ENCODE peak calls at places on chromosomes 13 and 19, in ten cellular contexts. One of them, this sample, is unnamed.

GRCh38 chr13:33150146-33150545 is 133.9 kb downstream of the KL start:
- DNase-seq in effector CD4-positive, alpha-beta T cell: no peak
- DNase-seq in Peyer's patch: no peak
- DNase-seq in HT-29: peak
- DNase-seq in fibroblast of villous mesenchyme: peak
- DNase-seq in stimulated activated naive CD4-positive, alpha-beta T cell: no peak
- DNase-seq in activated CD4-positive, alpha-beta T cell treated with anti-CD3 and anti-CD28 coated beads, Interleukin-2, amount 10 ng/mL, durations not matched to agents 7 days and 5 days: no peak
- DNase-seq in activated T-helper 9 cell treated with anti-CD3 and anti-CD28 coated beads, Interleukin-2, amount 50 U/mL, for 16 hours: no peak
- DNase-seq in RWPE1: no peak
- DNase-seq in anterior cingulate cortex: no peak
- DNase-seq in this sample: no peak

GRCh38 chr19:5621945-5622464 is 571 bp downstream of the SAFB2 start:
- DNase-seq in effector CD4-positive, alpha-beta T cell: no peak
- DNase-seq in Peyer's patch: no peak
- DNase-seq in HT-29: no peak
- DNase-seq in fibroblast of villous mesenchyme: no peak
- DNase-seq in stimulated activated naive CD4-positive, alpha-beta T cell: no peak
- DNase-seq in activated CD4-positive, alpha-beta T cell treated with anti-CD3 and anti-CD28 coated beads, Interleukin-2, amount 10 ng/mL, durations not matched to agents 7 days and 5 days: peak
- DNase-seq in activated T-helper 9 cell treated with anti-CD3 and anti-CD28 coated beads, Interleukin-2, amount 50 U/mL, for 16 hours: no peak
- DNase-seq in RWPE1: no peak
- DNase-seq in anterior cingulate cortex: no peak
- DNase-seq in this sample: no peak

GRCh38 chr13:22061371-22061805 is 390.5 kb downstream of the FGF9 start:
- DNase-seq in effector CD4-positive, alpha-beta T cell: peak
- DNase-seq in Peyer's patch: no peak
- DNase-seq in HT-29: no peak
- DNase-seq in fibroblast of villous mesenchyme: no peak
- DNase-seq in stimulated activated naive CD4-positive, alpha-beta T cell: no peak
- DNase-seq in activated CD4-positive, alpha-beta T cell treated with anti-CD3 and anti-CD28 coated beads, Interleukin-2, amount 10 ng/mL, durations not matched to agents 7 days and 5 days: peak
- DNase-seq in activated T-helper 9 cell treated with anti-CD3 and anti-CD28 coated beads, Interleukin-2, amount 50 U/mL, for 16 hours: peak
- DNase-seq in RWPE1: no peak
- DNase-seq in anterior cingulate cortex: no peak
- DNase-seq in this sample: no peak

GRCh38 chr13:90594694-90595093 is 752.8 kb upstream of the MIR17HG start:
- DNase-seq in effector CD4-positive, alpha-beta T cell: no peak
- DNase-seq in Peyer's patch: no peak
- DNase-seq in HT-29: no peak
- DNase-seq in fibroblast of villous mesenchyme: peak
- DNase-seq in stimulated activated naive CD4-positive, alpha-beta T cell: no peak
- DNase-seq in activated CD4-positive, alpha-beta T cell treated with anti-CD3 and anti-CD28 coated beads, Interleukin-2, amount 10 ng/mL, durations not matched to agents 7 days and 5 days: no peak
- DNase-seq in activated T-helper 9 cell treated with anti-CD3 and anti-CD28 coated beads, Interleukin-2, amount 50 U/mL, for 16 hours: no peak
- DNase-seq in RWPE1: peak
- DNase-seq in anterior cingulate cortex: no peak
- DNase-seq in this sample: no peak

GRCh38 chr13:40161931-40162330 is 504.5 kb downstream of the FOXO1 start:
- DNase-seq in effector CD4-positive, alpha-beta T cell: no peak
- DNase-seq in Peyer's patch: no peak
- DNase-seq in HT-29: no peak
- DNase-seq in fibroblast of villous mesenchyme: no peak
- DNase-seq in stimulated activated naive CD4-positive, alpha-beta T cell: no peak
- DNase-seq in activated CD4-positive, alpha-beta T cell treated with anti-CD3 and anti-CD28 coated beads, Interleukin-2, amount 10 ng/mL, durations not matched to agents 7 days and 5 days: no peak
- DNase-seq in activated T-helper 9 cell treated with anti-CD3 and anti-CD28 coated beads, Interleukin-2, amount 50 U/mL, for 16 hours: no peak
- DNase-seq in RWPE1: no peak
- DNase-seq in anterior cingulate cortex: no peak
- DNase-seq in this sample: no peak

GRCh38 chr19:22606954-22607652 is 27.0 kb upstream of the ZNF492 start:
- DNase-seq in effector CD4-positive, alpha-beta T cell: no peak
- DNase-seq in Peyer's patch: no peak
- DNase-seq in HT-29: no peak
- DNase-seq in fibroblast of villous mesenchyme: no peak
- DNase-seq in stimulated activated naive CD4-positive, alpha-beta T cell: no peak
- DNase-seq in activated CD4-positive, alpha-beta T cell treated with anti-CD3 and anti-CD28 coated beads, Interleukin-2, amount 10 ng/mL, durations not matched to agents 7 days and 5 days: no peak
- DNase-seq in activated T-helper 9 cell treated with anti-CD3 and anti-CD28 coated beads, Interleukin-2, amount 50 U/mL, for 16 hours: no peak
- DNase-seq in RWPE1: no peak
- DNase-seq in anterior cingulate cortex: no peak
- DNase-seq in this sample: no peak

GRCh38 chr13:44224433-44225149 is 149.0 kb upstream of the SERP2 start:
- DNase-seq in effector CD4-positive, alpha-beta T cell: no peak
- DNase-seq in Peyer's patch: no peak
- DNase-seq in HT-29: no peak
- DNase-seq in fibroblast of villous mesenchyme: no peak
- DNase-seq in stimulated activated naive CD4-positive, alpha-beta T cell: no peak
- DNase-seq in activated CD4-positive, alpha-beta T cell treated with anti-CD3 and anti-CD28 coated beads, Interleukin-2, amount 10 ng/mL, durations not matched to agents 7 days and 5 days: no peak
- DNase-seq in activated T-helper 9 cell treated with anti-CD3 and anti-CD28 coated beads, Interleukin-2, amount 50 U/mL, for 16 hours: no peak
- DNase-seq in RWPE1: no peak
- DNase-seq in anterior cingulate cortex: no peak
- DNase-seq in this sample: no peak

GRCh38 chr19:16638666-16639065 is 10.7 kb upstream of the MED26 start:
- DNase-seq in effector CD4-positive, alpha-beta T cell: no peak
- DNase-seq in Peyer's patch: no peak
- DNase-seq in HT-29: no peak
- DNase-seq in fibroblast of villous mesenchyme: no peak
- DNase-seq in stimulated activated naive CD4-positive, alpha-beta T cell: no peak
- DNase-seq in activated CD4-positive, alpha-beta T cell treated with anti-CD3 and anti-CD28 coated beads, Interleukin-2, amount 10 ng/mL, durations not matched to agents 7 days and 5 days: no peak
- DNase-seq in activated T-helper 9 cell treated with anti-CD3 and anti-CD28 coated beads, Interleukin-2, amount 50 U/mL, for 16 hours: no peak
- DNase-seq in RWPE1: no peak
- DNase-seq in anterior cingulate cortex: no peak
- DNase-seq in this sample: no peak

GRCh38 chr13:73299787-73300186 is 241.0 kb downstream of the KLF5 start:
- DNase-seq in effector CD4-positive, alpha-beta T cell: no peak
- DNase-seq in Peyer's patch: no peak
- DNase-seq in HT-29: no peak
- DNase-seq in fibroblast of villous mesenchyme: no peak
- DNase-seq in stimulated activated naive CD4-positive, alpha-beta T cell: no peak
- DNase-seq in activated CD4-positive, alpha-beta T cell treated with anti-CD3 and anti-CD28 coated beads, Interleukin-2, amount 10 ng/mL, durations not matched to agents 7 days and 5 days: no peak
- DNase-seq in activated T-helper 9 cell treated with anti-CD3 and anti-CD28 coated beads, Interleukin-2, amount 50 U/mL, for 16 hours: no peak
- DNase-seq in RWPE1: no peak
- DNase-seq in anterior cingulate cortex: no peak
- DNase-seq in this sample: no peak

GRCh38 chr19:29583196-29584006 is 22.7 kb upstream of the POP4 start:
- DNase-seq in effector CD4-positive, alpha-beta T cell: no peak
- DNase-seq in Peyer's patch: no peak
- DNase-seq in HT-29: no peak
- DNase-seq in fibroblast of villous mesenchyme: no peak
- DNase-seq in stimulated activated naive CD4-positive, alpha-beta T cell: no peak
- DNase-seq in activated CD4-positive, alpha-beta T cell treated with anti-CD3 and anti-CD28 coated beads, Interleukin-2, amount 10 ng/mL, durations not matched to agents 7 days and 5 days: no peak
- DNase-seq in activated T-helper 9 cell treated with anti-CD3 and anti-CD28 coated beads, Interleukin-2, amount 50 U/mL, for 16 hours: no peak
- DNase-seq in RWPE1: peak
- DNase-seq in anterior cingulate cortex: no peak
- DNase-seq in this sample: no peak

GRCh38 chr13:25847635-25848616 is 203.9 kb downstream of the SHISA2 start:
- DNase-seq in effector CD4-positive, alpha-beta T cell: no peak
- DNase-seq in Peyer's patch: no peak
- DNase-seq in HT-29: no peak
- DNase-seq in fibroblast of villous mesenchyme: no peak
- DNase-seq in stimulated activated naive CD4-positive, alpha-beta T cell: no peak
- DNase-seq in activated CD4-positive, alpha-beta T cell treated with anti-CD3 and anti-CD28 coated beads, Interleukin-2, amount 10 ng/mL, durations not matched to agents 7 days and 5 days: no peak
- DNase-seq in activated T-helper 9 cell treated with anti-CD3 and anti-CD28 coated beads, Interleukin-2, amount 50 U/mL, for 16 hours: no peak
- DNase-seq in RWPE1: no peak
- DNase-seq in anterior cingulate cortex: no peak
- DNase-seq in this sample: no peak

GRCh38 chr19:42693760-42694350 is 46.4 kb downstream of the PSG3 start:
- DNase-seq in effector CD4-positive, alpha-beta T cell: no peak
- DNase-seq in Peyer's patch: no peak
- DNase-seq in HT-29: peak
- DNase-seq in fibroblast of villous mesenchyme: peak
- DNase-seq in stimulated activated naive CD4-positive, alpha-beta T cell: no peak
- DNase-seq in activated CD4-positive, alpha-beta T cell treated with anti-CD3 and anti-CD28 coated beads, Interleukin-2, amount 10 ng/mL, durations not matched to agents 7 days and 5 days: no peak
- DNase-seq in activated T-helper 9 cell treated with anti-CD3 and anti-CD28 coated beads, Interleukin-2, amount 50 U/mL, for 16 hours: no peak
- DNase-seq in RWPE1: peak
- DNase-seq in anterior cingulate cortex: no peak
- DNase-seq in this sample: no peak

GRCh38 chr19:18208098-18208951 is 4.5 kb upstream of the RAB3A start:
- DNase-seq in effector CD4-positive, alpha-beta T cell: peak
- DNase-seq in Peyer's patch: peak
- DNase-seq in HT-29: no peak
- DNase-seq in fibroblast of villous mesenchyme: peak
- DNase-seq in stimulated activated naive CD4-positive, alpha-beta T cell: peak
- DNase-seq in activated CD4-positive, alpha-beta T cell treated with anti-CD3 and anti-CD28 coated beads, Interleukin-2, amount 10 ng/mL, durations not matched to agents 7 days and 5 days: peak
- DNase-seq in activated T-helper 9 cell treated with anti-CD3 and anti-CD28 coated beads, Interleukin-2, amount 50 U/mL, for 16 hours: no peak
- DNase-seq in RWPE1: no peak
- DNase-seq in anterior cingulate cortex: no peak
- DNase-seq in this sample: no peak

GRCh38 chr19:47075941-47076340 is 27.5 kb upstream of the TMEM160 start:
- DNase-seq in effector CD4-positive, alpha-beta T cell: no peak
- DNase-seq in Peyer's patch: no peak
- DNase-seq in HT-29: no peak
- DNase-seq in fibroblast of villous mesenchyme: no peak
- DNase-seq in stimulated activated naive CD4-positive, alpha-beta T cell: no peak
- DNase-seq in activated CD4-positive, alpha-beta T cell treated with anti-CD3 and anti-CD28 coated beads, Interleukin-2, amount 10 ng/mL, durations not matched to agents 7 days and 5 days: no peak
- DNase-seq in activated T-helper 9 cell treated with anti-CD3 and anti-CD28 coated beads, Interleukin-2, amount 50 U/mL, for 16 hours: no peak
- DNase-seq in RWPE1: no peak
- DNase-seq in anterior cingulate cortex: no peak
- DNase-seq in this sample: no peak

GRCh38 chr19:1863308-1863637 is at the start of gene KLF16:
- DNase-seq in effector CD4-positive, alpha-beta T cell: no peak
- DNase-seq in Peyer's patch: no peak
- DNase-seq in HT-29: no peak
- DNase-seq in fibroblast of villous mesenchyme: no peak
- DNase-seq in stimulated activated naive CD4-positive, alpha-beta T cell: no peak
- DNase-seq in activated CD4-positive, alpha-beta T cell treated with anti-CD3 and anti-CD28 coated beads, Interleukin-2, amount 10 ng/mL, durations not matched to agents 7 days and 5 days: no peak
- DNase-seq in activated T-helper 9 cell treated with anti-CD3 and anti-CD28 coated beads, Interleukin-2, amount 50 U/mL, for 16 hours: no peak
- DNase-seq in RWPE1: no peak
- DNase-seq in anterior cingulate cortex: no peak
- DNase-seq in this sample: no peak

GRCh38 chr13:49627831-49628652 is at the start of gene ARL11:
- DNase-seq in effector CD4-positive, alpha-beta T cell: peak
- DNase-seq in Peyer's patch: peak
- DNase-seq in HT-29: no peak
- DNase-seq in fibroblast of villous mesenchyme: no peak
- DNase-seq in stimulated activated naive CD4-positive, alpha-beta T cell: peak
- DNase-seq in activated CD4-positive, alpha-beta T cell treated with anti-CD3 and anti-CD28 coated beads, Interleukin-2, amount 10 ng/mL, durations not matched to agents 7 days and 5 days: peak
- DNase-seq in activated T-helper 9 cell treated with anti-CD3 and anti-CD28 coated beads, Interleukin-2, amount 50 U/mL, for 16 hours: peak
- DNase-seq in RWPE1: peak
- DNase-seq in anterior cingulate cortex: no peak
- DNase-seq in this sample: no peak

GRCh38 chr19:6238643-6239281 is 41.0 kb downstream of the MLLT1 start:
- DNase-seq in effector CD4-positive, alpha-beta T cell: no peak
- DNase-seq in Peyer's patch: peak
- DNase-seq in HT-29: no peak
- DNase-seq in fibroblast of villous mesenchyme: no peak
- DNase-seq in stimulated activated naive CD4-positive, alpha-beta T cell: no peak
- DNase-seq in activated CD4-positive, alpha-beta T cell treated with anti-CD3 and anti-CD28 coated beads, Interleukin-2, amount 10 ng/mL, durations not matched to agents 7 days and 5 days: no peak
- DNase-seq in activated T-helper 9 cell treated with anti-CD3 and anti-CD28 coated beads, Interleukin-2, amount 50 U/mL, for 16 hours: no peak
- DNase-seq in RWPE1: peak
- DNase-seq in anterior cingulate cortex: no peak
- DNase-seq in this sample: no peak

GRCh38 chr19:55641376-55642152 is 762 bp downstream of the ZNF580 start:
- DNase-seq in effector CD4-positive, alpha-beta T cell: no peak
- DNase-seq in Peyer's patch: no peak
- DNase-seq in HT-29: peak
- DNase-seq in fibroblast of villous mesenchyme: peak
- DNase-seq in stimulated activated naive CD4-positive, alpha-beta T cell: no peak
- DNase-seq in activated CD4-positive, alpha-beta T cell treated with anti-CD3 and anti-CD28 coated beads, Interleukin-2, amount 10 ng/mL, durations not matched to agents 7 days and 5 days: peak
- DNase-seq in activated T-helper 9 cell treated with anti-CD3 and anti-CD28 coated beads, Interleukin-2, amount 50 U/mL, for 16 hours: no peak
- DNase-seq in RWPE1: no peak
- DNase-seq in anterior cingulate cortex: no peak
- DNase-seq in this sample: no peak

GRCh38 chr19:32858155-32858554 is 11.4 kb downstream of the SLC7A9 start:
- DNase-seq in effector CD4-positive, alpha-beta T cell: no peak
- DNase-seq in Peyer's patch: no peak
- DNase-seq in HT-29: no peak
- DNase-seq in fibroblast of villous mesenchyme: no peak
- DNase-seq in stimulated activated naive CD4-positive, alpha-beta T cell: no peak
- DNase-seq in activated CD4-positive, alpha-beta T cell treated with anti-CD3 and anti-CD28 coated beads, Interleukin-2, amount 10 ng/mL, durations not matched to agents 7 days and 5 days: no peak
- DNase-seq in activated T-helper 9 cell treated with anti-CD3 and anti-CD28 coated beads, Interleukin-2, amount 50 U/mL, for 16 hours: no peak
- DNase-seq in RWPE1: no peak
- DNase-seq in anterior cingulate cortex: no peak
- DNase-seq in this sample: no peak

GRCh38 chr13:42574011-42574410 is at the start of gene TNFSF11:
- DNase-seq in effector CD4-positive, alpha-beta T cell: no peak
- DNase-seq in Peyer's patch: no peak
- DNase-seq in HT-29: no peak
- DNase-seq in fibroblast of villous mesenchyme: no peak
- DNase-seq in stimulated activated naive CD4-positive, alpha-beta T cell: no peak
- DNase-seq in activated CD4-positive, alpha-beta T cell treated with anti-CD3 and anti-CD28 coated beads, Interleukin-2, amount 10 ng/mL, durations not matched to agents 7 days and 5 days: no peak
- DNase-seq in activated T-helper 9 cell treated with anti-CD3 and anti-CD28 coated beads, Interleukin-2, amount 50 U/mL, for 16 hours: no peak
- DNase-seq in RWPE1: no peak
- DNase-seq in anterior cingulate cortex: no peak
- DNase-seq in this sample: no peak

GRCh38 chr13:23921451-23921888 is 24.2 kb upstream of the C1QTNF9B start:
- DNase-seq in effector CD4-positive, alpha-beta T cell: no peak
- DNase-seq in Peyer's patch: no peak
- DNase-seq in HT-29: peak
- DNase-seq in fibroblast of villous mesenchyme: peak
- DNase-seq in stimulated activated naive CD4-positive, alpha-beta T cell: no peak
- DNase-seq in activated CD4-positive, alpha-beta T cell treated with anti-CD3 and anti-CD28 coated beads, Interleukin-2, amount 10 ng/mL, durations not matched to agents 7 days and 5 days: peak
- DNase-seq in activated T-helper 9 cell treated with anti-CD3 and anti-CD28 coated beads, Interleukin-2, amount 50 U/mL, for 16 hours: no peak
- DNase-seq in RWPE1: peak
- DNase-seq in anterior cingulate cortex: no peak
- DNase-seq in this sample: peak

GRCh38 chr13:25982908-25983307 is 68.9 kb downstream of the SHISA2 start:
- DNase-seq in effector CD4-positive, alpha-beta T cell: no peak
- DNase-seq in Peyer's patch: no peak
- DNase-seq in HT-29: no peak
- DNase-seq in fibroblast of villous mesenchyme: no peak
- DNase-seq in stimulated activated naive CD4-positive, alpha-beta T cell: no peak
- DNase-seq in activated CD4-positive, alpha-beta T cell treated with anti-CD3 and anti-CD28 coated beads, Interleukin-2, amount 10 ng/mL, durations not matched to agents 7 days and 5 days: no peak
- DNase-seq in activated T-helper 9 cell treated with anti-CD3 and anti-CD28 coated beads, Interleukin-2, amount 50 U/mL, for 16 hours: no peak
- DNase-seq in RWPE1: no peak
- DNase-seq in anterior cingulate cortex: no peak
- DNase-seq in this sample: no peak

This sample was measured in neuronal stem cell.